ENCODE peak calls at places on chromosomes 16 and 17, in seven cellular contexts. W, D, G, N, Y, H and B are unnamed samples. For H3K9me3, the result is how much of the 10 kb centered on the place peaks cover.

GRCh38 chr17:70767102-70767701 is 597.9 kb downstream of the KCNJ2 start:
- DNase-seq in D (no peak), W (peak), H (no peak), Y (no peak), N (peak), G (no peak), B (peak)

GRCh38 chr16:2008631-2009301 is 855 bp downstream of the ZNF598 start:
- DNase-seq in Y (no peak), N (no peak), G (no peak), H (no peak), D (no peak), W (peak), B (peak)

GRCh38 chr17:81200695-81201580 is 21.8 kb downstream of the CEP131 start:
- DNase-seq in N (peak), W (peak), H (peak), Y (no peak), D (peak), G (no peak), B (peak)

GRCh38 chr16:76535-77272 is 1.3 kb upstream of the MPG start:
- DNase-seq in N (no peak), G (no peak), D (peak), H (peak), W (peak), Y (peak), B (peak)

GRCh38 chr16:71360378-71360777 is 1.9 kb downstream of the CALB2 start:
- DNase-seq in W (no peak), N (peak), D (no peak), G (no peak), H (no peak), Y (no peak), B (no peak)

GRCh38 chr16:75267631-75268264 is 16.3 kb upstream of the BCAR1 start:
- DNase-seq in W (peak), N (no peak), Y (no peak), D (no peak), G (no peak), H (peak), B (peak)

GRCh38 chr16:54402270-54402669 is 115.7 kb upstream of the IRX3 start:
- DNase-seq in G (no peak), W (no peak), N (no peak), D (no peak), Y (no peak), H (no peak), B (no peak)

GRCh38 chr17:9256944-9257629 is 235.8 kb downstream of the NTN1 start:
- DNase-seq in D (no peak), N (no peak), H (no peak), Y (no peak), W (no peak), G (no peak), B (peak)

GRCh38 chr17:76585649-76586593 is at the start of gene ST6GALNAC2:
- DNase-seq in H (peak), W (no peak), Y (peak), G (peak), N (no peak), D (peak), B (peak)

GRCh38 chr17:57782051-57782490 is 37.0 kb upstream of the CCDC182 start:
- DNase-seq in W (peak), G (no peak), Y (no peak), H (no peak), N (no peak), D (no peak), B (no peak)

GRCh38 chr17:69945698-69946185 is 129.3 kb upstream of the KCNJ16 start:
- DNase-seq in G (no peak), W (no peak), N (no peak), D (no peak), Y (no peak), H (no peak), B (no peak)

GRCh38 chr17:8152981-8153549 is 861 bp upstream of the PER1 start:
- DNase-seq in W (no peak), N (no peak), Y (peak), H (no peak), G (no peak), D (peak), B (no peak)

GRCh38 chr17:35972535-35972934 is 8.8 kb downstream of the CCL16 start:
- DNase-seq in G (no peak), Y (no peak), D (no peak), W (no peak), N (no peak), H (no peak), B (no peak)

GRCh38 chr17:73595068-73595865 is 49.0 kb downstream of the SDK2 start:
- DNase-seq in H (peak), W (peak), D (no peak), N (no peak), Y (no peak), G (no peak), B (no peak)

GRCh38 chr16:58127033-58127556 is 2.1 kb downstream of the CFAP20 start:
- DNase-seq in D (no peak), G (no peak), N (no peak), W (peak), H (no peak), Y (peak), B (peak)

GRCh38 chr17:28252436-28252835 is 66.6 kb upstream of the TMEM97 start:
- DNase-seq in D (no peak), G (no peak), Y (no peak), H (no peak), N (no peak), W (no peak), B (no peak)

GRCh38 chr17:43010667-43011308 is 4.2 kb downstream of the IFI35 start:
- DNase-seq in W (no peak), D (no peak), N (no peak), H (no peak), Y (no peak), G (no peak), B (peak)
- H3K27ac ChIP-seq in W (no peak), D (no peak), N (no peak), H (peak), Y (no peak), G (no peak), B (peak)

GRCh38 chr16:48157302-48157701 is 1.5 kb upstream of the ABCC12 start:
- DNase-seq in G (no peak), D (no peak), H (no peak), N (no peak), W (no peak), Y (no peak), B (no peak)

GRCh38 chr16:48158296-48158695 is 2.5 kb upstream of the ABCC12 start:
- DNase-seq in N (peak), Y (no peak), G (no peak), W (no peak), D (no peak), H (no peak), B (no peak)

GRCh38 chr16:48157794-48158193 is 2.0 kb upstream of the ABCC12 start:
- DNase-seq in N (no peak), W (no peak), G (no peak), Y (no peak), H (no peak), D (no peak), B (no peak)

GRCh38 chr16:48155926-48156789 is at the start of gene ABCC12:
- DNase-seq in G (no peak), D (no peak), N (no peak), W (no peak), H (no peak), Y (no peak), B (no peak)

GRCh38 chr16:48156790-48157209 is 1.0 kb upstream of the ABCC12 start:
- DNase-seq in G (peak), W (peak), D (peak), Y (peak), N (peak), H (peak), B (peak)
- H3K4me3 ChIP-seq in G (no peak), W (no peak), D (no peak), Y (no peak), N (no peak), H (no peak), B (no peak)

GRCh38 chr16:3220839-3221238 is 14.1 kb downstream of the ZNF200 start:
- DNase-seq in D (no peak), N (no peak), G (no peak), W (no peak), Y (no peak), H (no peak), B (no peak)
- H3K9me3 ChIP-seq in D (under half), N (under half), G (under half), W (under half), Y (under half), H (under half), B (under half)

DNA sequence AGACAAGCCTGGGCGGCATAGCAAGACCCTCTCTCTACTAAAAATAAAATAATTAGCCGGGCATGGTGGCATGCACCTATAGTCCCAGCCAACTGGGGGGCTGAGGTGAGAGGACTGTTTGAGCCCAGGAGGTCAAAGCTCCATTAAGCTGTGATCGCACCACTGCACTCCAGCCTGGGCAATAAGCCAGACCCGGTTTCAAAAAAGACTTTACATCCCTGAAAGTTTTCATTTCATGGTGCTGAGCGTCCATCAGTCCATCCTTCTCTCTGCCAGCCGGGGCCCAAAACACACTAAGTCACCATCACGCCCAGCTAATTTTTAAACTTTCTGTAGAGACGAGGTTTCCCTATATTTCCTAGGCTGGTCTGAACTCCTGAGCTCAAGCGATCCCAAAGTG is 10.6 kb downstream of the RAB40B start:
- DNase-seq in G (no peak), N (no peak), W (no peak), Y (no peak), D (no peak), H (no peak), B (no peak)
- H3K27ac ChIP-seq in G (no peak), N (no peak), W (no peak), Y (no peak), D (no peak), H (peak), B (no peak)

DNA sequence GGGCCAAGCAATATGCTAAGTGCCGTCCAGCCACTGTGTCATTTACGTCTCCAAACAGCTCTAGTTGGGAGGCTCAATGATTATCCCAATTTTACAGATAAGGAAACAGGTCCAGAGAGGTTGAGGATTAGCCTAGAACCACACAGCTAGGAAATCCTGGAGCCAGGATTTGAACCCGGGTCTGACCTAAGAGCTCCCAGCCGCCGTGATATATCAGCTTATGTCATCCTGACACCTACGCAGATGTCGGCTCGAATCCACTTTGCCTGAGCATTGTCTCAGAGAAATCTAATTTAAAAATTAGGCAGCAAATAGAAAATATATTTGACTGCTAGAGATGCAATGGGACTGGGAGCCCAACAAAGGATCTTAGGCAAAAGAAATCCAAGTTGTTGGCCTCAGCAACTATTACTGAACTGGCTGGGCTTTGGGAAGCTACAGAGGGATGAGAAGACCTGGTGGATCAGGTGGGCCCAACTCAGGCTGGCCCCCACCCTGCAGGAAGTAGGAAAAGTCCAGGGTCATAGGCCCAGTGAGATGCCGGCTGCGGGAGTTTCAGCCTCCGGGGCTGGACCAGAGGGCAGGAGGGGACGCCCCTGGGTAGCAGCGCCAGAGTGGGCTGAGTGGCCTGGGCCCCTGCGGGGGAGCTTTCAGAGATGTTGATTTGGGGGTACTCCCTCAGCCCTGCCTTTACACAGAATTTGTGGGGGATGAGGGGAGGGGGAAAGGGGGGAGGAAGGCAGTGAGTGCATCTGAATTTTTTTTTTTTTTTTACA is 35.1 kb upstream of the IL21R start:
- DNase-seq in D (no peak), Y (no peak), H (no peak), G (no peak), W (peak), N (no peak), B (no peak)
- H3K4me3 ChIP-seq in D (no peak), Y (no peak), H (no peak), G (no peak), W (no peak), N (no peak), B (no peak)

GRCh38 chr16:68577352-68577853 is 38.3 kb downstream of the ZFP90 start:
- DNase-seq in D (no peak), Y (no peak), H (no peak), G (no peak), N (no peak), W (no peak), B (no peak)
- H3K9me3 ChIP-seq in D (under half), Y (under half), H (under half), G (under half), N (half or more), W (under half), B (under half)

DNA sequence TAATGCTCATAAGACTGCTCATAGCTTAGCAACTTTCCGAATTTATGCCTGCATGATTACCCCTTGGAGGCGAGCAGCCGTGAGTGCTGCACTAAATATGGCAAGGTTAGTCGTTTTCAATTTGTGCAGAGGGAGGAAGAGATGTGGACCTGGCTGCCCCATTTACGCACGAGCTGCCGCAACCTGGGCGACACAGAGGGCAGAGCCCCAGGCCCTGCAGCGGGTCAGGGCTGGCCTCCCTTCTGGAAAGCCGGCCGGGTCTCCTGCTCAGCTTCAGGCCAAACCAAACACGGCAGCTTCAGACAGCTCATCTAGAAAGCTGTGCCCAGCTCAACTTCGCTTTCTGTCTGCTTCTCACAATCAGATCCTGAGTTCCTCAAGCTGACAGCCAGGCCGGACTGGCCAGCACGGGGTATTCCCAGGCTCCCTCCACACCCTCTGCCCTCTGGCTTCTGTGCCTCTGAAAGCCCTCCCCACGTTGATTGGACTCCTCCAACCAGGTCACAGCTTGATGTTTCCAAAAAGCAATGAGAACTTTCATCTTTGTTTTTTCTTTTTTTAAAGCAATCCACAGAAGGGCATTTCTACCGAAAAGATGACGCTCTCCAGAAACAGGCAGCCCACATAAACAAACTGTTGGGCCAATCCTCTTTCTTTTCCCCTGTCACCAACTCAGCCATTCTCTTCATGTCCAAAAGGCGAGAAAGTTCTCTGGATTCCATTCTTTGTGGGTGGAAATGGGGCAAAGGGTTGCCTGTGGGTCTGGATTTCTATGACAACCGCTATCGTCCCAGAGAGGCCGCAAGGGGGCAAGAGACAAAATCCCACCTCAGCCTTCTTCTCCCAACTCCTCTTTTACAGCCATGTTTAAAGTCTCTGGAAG is 189.1 kb downstream of the ZFHX3 start:
- DNase-seq in W (no peak), Y (no peak), G (no peak), N (no peak), H (no peak), D (peak), B (no peak)
- H3K27ac ChIP-seq in W (no peak), Y (peak), G (no peak), N (peak), H (peak), D (peak), B (no peak)

GRCh38 chr17:21161498-21162393 is 35.0 kb downstream of the DHRS7B start:
- DNase-seq in N (no peak), D (no peak), Y (no peak), W (no peak), G (no peak), H (no peak), B (no peak)

GRCh38 chr17:21162394-21162775 is 35.6 kb downstream of the DHRS7B start:
- DNase-seq in W (no peak), H (no peak), N (no peak), Y (no peak), G (no peak), D (no peak), B (no peak)

GRCh38 chr17:21160401-21160800 is 33.6 kb downstream of the DHRS7B start:
- DNase-seq in W (no peak), D (no peak), G (no peak), N (no peak), Y (no peak), H (no peak), B (no peak)

GRCh38 chr17:21164226-21165019 is 37.7 kb downstream of the DHRS7B start:
- DNase-seq in D (no peak), N (no peak), W (no peak), G (no peak), Y (no peak), H (no peak), B (no peak)

GRCh38 chr17:21163101-21163500 is 36.3 kb downstream of the DHRS7B start:
- DNase-seq in G (no peak), Y (no peak), W (no peak), H (no peak), N (no peak), D (no peak), B (no peak)
- H3K4me3 ChIP-seq in G (no peak), Y (no peak), W (no peak), H (no peak), N (no peak), D (no peak), B (no peak)